ENCODE peak calls at places on chromosomes 7 and 10, in eight cellular contexts. Y is cardiac muscle cell, Z is A549, T is thoracic aorta, B is AG04450, F is pancreas, H is HepG2, K is iPS DF 6.9. S is an unnamed sample.

GRCh38 chr7:155836216-155837125 is 24.2 kb upstream of the SHH start:
- DNase-seq in Y (no peak), Z (no peak), T (no peak), B (no peak), F (no peak), H (no peak), K (no peak), S (peak)

GRCh38 chr10:6164271-6165095 is 38.2 kb upstream of the PFKFB3 start:
- DNase-seq in Y (peak), Z (no peak), T (no peak), B (no peak), F (no peak), H (no peak), K (no peak), S (no peak)

GRCh38 chr10:30103595-30104310 is 44.4 kb upstream of the JCAD start:
- DNase-seq in Y (no peak), Z (no peak), T (no peak), B (no peak), F (no peak), H (no peak), K (no peak), S (no peak)

GRCh38 chr7:149882264-149883048 is 8.7 kb downstream of the ATP6V0E2 start:
- DNase-seq in Y (no peak), Z (no peak), T (no peak), B (no peak), F (no peak), H (no peak), K (no peak), S (no peak)

GRCh38 chr10:1962025-1962424 is 224.7 kb upstream of the ADARB2 start:
- DNase-seq in Y (no peak), Z (no peak), T (no peak), B (no peak), F (no peak), H (no peak), K (peak), S (no peak)

GRCh38 chr10:46527241-46527811 is 29.1 kb downstream of the GPRIN2 start:
- DNase-seq in Y (no peak), Z (no peak), T (no peak), B (no peak), F (no peak), H (no peak), K (no peak), S (peak)

GRCh38 chr10:96017227-96017687 is 26.1 kb upstream of the CCNJ start:
- DNase-seq in Y (peak), Z (peak), T (no peak), B (peak), F (peak), H (peak), K (peak), S (no peak)

GRCh38 chr7:111292026-111292430 is 201.1 kb downstream of the LRRN3 start:
- DNase-seq in Y (no peak), Z (no peak), T (no peak), B (no peak), F (no peak), H (no peak), K (no peak), S (no peak)

GRCh38 chr10:31358688-31359330 is 39.8 kb downstream of the ZEB1 start:
- DNase-seq in Y (no peak), Z (no peak), T (no peak), B (peak), F (no peak), H (no peak), K (no peak), S (no peak)

GRCh38 chr7:137578541-137578940 is 235.0 kb upstream of the PTN start:
- DNase-seq in Y (no peak), Z (no peak), T (no peak), B (no peak), F (no peak), H (no peak), K (no peak), S (no peak)

GRCh38 chr7:94301024-94301588 is 93.6 kb upstream of the COL1A2 start:
- DNase-seq in Y (peak), Z (peak), T (peak), B (peak), F (peak), H (peak), K (peak), S (no peak)

GRCh38 chr10:13253726-13254125 is 19.6 kb upstream of the UCMA start:
- DNase-seq in Y (no peak), Z (no peak), T (no peak), B (no peak), F (no peak), H (no peak), K (no peak), S (no peak)

GRCh38 chr7:71237945-71238344 is 106.0 kb downstream of the GALNT17 start:
- DNase-seq in Y (peak), Z (no peak), T (no peak), B (no peak), F (no peak), H (no peak), K (no peak), S (no peak)

GRCh38 chr10:35517431-35518181 is 87.5 kb upstream of the GJD4 start:
- DNase-seq in Y (no peak), Z (no peak), T (no peak), B (no peak), F (no peak), H (no peak), K (no peak), S (no peak)

GRCh38 chr7:140141256-140141655 is 35.5 kb downstream of the KDM7A start:
- DNase-seq in Y (no peak), Z (no peak), T (no peak), B (no peak), F (no peak), H (no peak), K (no peak), S (no peak)

GRCh38 chr10:95236068-95236903 is 42.2 kb downstream of the ACSM6 start:
- DNase-seq in Y (no peak), Z (no peak), T (no peak), B (no peak), F (no peak), H (no peak), K (no peak), S (no peak)

GRCh38 chr7:139995034-139995915 is 67.5 kb downstream of the PARP12 start:
- DNase-seq in Y (peak), Z (no peak), T (no peak), B (peak), F (peak), H (no peak), K (no peak), S (peak)

GRCh38 chr7:22563115-22563514 is 63.1 kb upstream of the STEAP1B start:
- DNase-seq in Y (peak), Z (no peak), T (no peak), B (no peak), F (no peak), H (no peak), K (no peak), S (no peak)

GRCh38 chr10:29535012-29535777 is 99.6 kb downstream of the SVIL start:
- DNase-seq in Y (peak), Z (peak), T (no peak), B (peak), F (peak), H (peak), K (peak), S (no peak)

GRCh38 chr10:111650088-111650487 is 533.5 kb downstream of the GPAM start:
- DNase-seq in Y (no peak), Z (no peak), T (no peak), B (no peak), F (no peak), H (no peak), K (peak), S (no peak)

DNA sequence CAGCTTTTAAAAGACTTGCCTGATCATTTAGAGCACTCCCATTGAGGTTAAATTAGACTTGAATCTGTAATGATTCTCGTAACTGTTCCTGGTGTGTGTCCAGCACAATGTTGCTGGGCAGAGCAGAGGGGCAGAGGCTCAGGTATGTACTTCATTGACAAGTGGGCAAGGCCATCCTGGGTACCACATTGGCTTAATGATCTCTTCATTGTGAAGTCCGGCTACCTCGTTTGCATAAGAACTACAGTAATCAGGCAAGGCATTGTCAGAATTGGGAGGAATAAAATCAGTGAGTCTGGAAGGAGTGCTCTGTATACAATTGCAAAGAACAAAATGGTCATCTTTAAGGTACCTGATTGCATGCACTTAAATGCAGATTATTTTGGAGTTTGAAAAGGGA is 6.1 kb downstream of the RPS24 start:
- DNase-seq in Y (no peak), Z (no peak), T (no peak), B (no peak), F (no peak), H (no peak), K (no peak), S (no peak)
- H3K27ac ChIP-seq in Y (no peak), Z (no peak), T (no peak), B (no peak), F (no peak), H (no peak), K (no peak), S (no peak)

DNA sequence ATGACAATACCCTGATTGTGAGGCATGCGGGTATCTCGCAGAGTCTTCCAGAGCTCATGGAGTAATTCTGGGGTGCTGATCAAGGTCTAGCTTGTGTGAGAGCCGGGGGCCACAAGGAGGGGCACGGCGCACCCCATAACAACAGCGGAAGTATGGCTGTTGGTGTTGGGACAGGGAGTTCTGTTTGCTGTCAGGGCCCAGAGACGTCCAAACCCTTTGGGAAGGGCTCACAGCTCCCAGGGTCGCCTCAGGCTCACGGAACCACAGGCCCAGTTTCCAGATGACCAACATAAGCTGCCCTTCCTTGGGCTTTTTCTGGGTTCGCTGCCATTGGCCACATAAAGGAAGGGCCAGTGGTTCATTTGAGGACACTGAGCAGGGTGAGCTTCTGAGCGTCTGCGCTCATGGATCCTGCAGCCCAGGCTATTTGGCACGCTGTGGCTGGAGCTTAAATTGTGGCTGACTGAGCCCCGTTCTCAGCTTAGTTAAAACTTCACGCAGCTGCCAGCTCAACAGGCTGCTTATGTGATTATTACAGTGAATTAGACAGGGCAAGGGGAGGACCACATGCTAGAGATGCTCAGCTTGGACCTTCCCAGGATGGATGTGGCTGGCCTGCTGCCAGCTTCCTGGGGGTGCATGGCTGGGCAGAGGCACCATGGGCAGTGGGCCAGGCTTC is 92.3 kb downstream of the DNAJB6 start:
- DNase-seq in Y (no peak), Z (no peak), T (no peak), B (no peak), F (no peak), H (no peak), K (no peak), S (peak)
- H3K4me3 ChIP-seq in Y (no peak), Z (no peak), T (no peak), B (no peak), F (no peak), H (no peak), K (no peak), S (no peak)

GRCh38 chr10:69896601-69897000 is 94.9 kb downstream of the COL13A1 start:
- DNase-seq in Y (no peak), Z (no peak), T (no peak), B (no peak), F (no peak), H (no peak), K (no peak), S (peak)
- H3K27ac ChIP-seq in Y (no peak), Z (no peak), T (no peak), B (peak), F (no peak), H (no peak), K (no peak), S (no peak)

DNA sequence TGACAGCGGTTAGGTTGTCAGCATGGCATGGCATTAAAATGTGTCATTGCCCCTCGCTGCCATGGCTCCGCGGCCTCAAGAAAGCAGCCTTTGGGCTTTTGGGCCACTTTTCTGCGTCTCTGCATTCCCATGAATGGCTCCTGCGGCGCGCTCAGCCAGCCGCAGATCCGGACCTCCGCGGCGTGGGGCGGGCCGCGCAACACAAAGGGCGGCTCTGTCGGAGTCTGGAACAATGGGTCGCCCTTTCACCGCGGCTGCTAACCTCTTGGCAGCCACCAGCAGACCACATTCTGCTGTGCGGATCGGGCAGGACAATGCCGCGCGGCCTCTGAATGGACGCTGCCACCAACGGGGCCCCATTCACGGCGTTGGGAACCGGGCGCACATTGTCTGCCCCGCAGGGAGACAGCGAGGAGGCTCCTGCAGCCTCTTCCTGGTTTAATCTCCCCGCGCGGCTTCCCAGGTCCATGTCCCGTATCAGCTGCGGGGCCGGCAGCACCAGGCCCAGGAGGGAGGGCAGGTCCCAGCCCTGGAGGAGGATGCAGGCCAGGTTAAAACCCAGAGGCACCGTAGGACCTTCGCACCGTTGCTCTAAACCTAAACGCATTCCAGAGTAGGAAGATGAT is 71.7 kb downstream of the NKX6-2 start:
- DNase-seq in Y (no peak), Z (no peak), T (no peak), B (no peak), F (no peak), H (no peak), K (no peak), S (peak)
- H3K4me3 ChIP-seq in Y (no peak), Z (no peak), T (no peak), B (no peak), F (no peak), H (no peak), K (no peak), S (no peak)

GRCh38 chr7:3280445-3280844 is 20.6 kb upstream of the SDK1 start:
- DNase-seq in Y (no peak), Z (no peak), T (no peak), B (peak), F (no peak), H (no peak), K (no peak), S (no peak)

GRCh38 chr7:3279147-3279818 is 21.8 kb upstream of the SDK1 start:
- DNase-seq in Y (no peak), Z (no peak), T (no peak), B (no peak), F (no peak), H (no peak), K (no peak), S (no peak)

GRCh38 chr7:3283130-3283704 is 17.8 kb upstream of the SDK1 start:
- DNase-seq in Y (no peak), Z (no peak), T (no peak), B (no peak), F (no peak), H (no peak), K (no peak), S (no peak)

GRCh38 chr7:3285652-3286051 is 15.4 kb upstream of the SDK1 start:
- DNase-seq in Y (no peak), Z (no peak), T (no peak), B (no peak), F (no peak), H (no peak), K (no peak), S (no peak)

DNA sequence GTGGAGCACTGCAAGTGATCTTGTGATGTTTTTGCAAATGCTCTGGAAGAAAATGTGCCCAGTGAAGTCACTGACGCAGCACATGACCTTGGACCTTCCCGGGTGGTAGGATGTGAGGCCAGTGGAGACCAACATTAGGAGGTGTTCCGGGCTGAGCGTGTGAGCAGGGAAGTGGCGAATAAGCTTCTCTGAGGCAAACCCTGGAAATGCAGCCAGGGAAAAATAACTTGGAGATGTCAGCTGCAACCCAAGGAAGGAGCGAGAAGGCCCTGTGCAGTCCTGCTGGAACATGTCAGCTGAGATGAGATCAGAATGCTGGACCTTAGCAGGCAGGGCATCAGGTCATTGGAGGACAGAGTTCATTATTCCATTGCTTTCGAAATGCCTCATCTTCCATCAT is 18.6 kb upstream of the SDK1 start:
- DNase-seq in Y (no peak), Z (no peak), T (no peak), B (no peak), F (peak), H (no peak), K (no peak), S (no peak)
- H3K27ac ChIP-seq in Y (no peak), Z (no peak), T (peak), B (no peak), F (no peak), H (no peak), K (no peak), S (no peak)

GRCh38 chr10:62047240-62047897 is 145.9 kb downstream of the ARID5B start:
- DNase-seq in Y (no peak), Z (no peak), T (no peak), B (no peak), F (no peak), H (no peak), K (no peak), S (no peak)

GRCh38 chr10:62043493-62043938 is 142.0 kb downstream of the ARID5B start:
- DNase-seq in Y (no peak), Z (no peak), T (no peak), B (no peak), F (no peak), H (no peak), K (no peak), S (no peak)

GRCh38 chr10:62046522-62047239 is 145.2 kb downstream of the ARID5B start:
- DNase-seq in Y (no peak), Z (no peak), T (no peak), B (no peak), F (no peak), H (peak), K (no peak), S (no peak)

GRCh38 chr10:62045765-62046521 is 144.4 kb downstream of the ARID5B start:
- DNase-seq in Y (no peak), Z (no peak), T (no peak), B (peak), F (no peak), H (peak), K (no peak), S (no peak)

DNA sequence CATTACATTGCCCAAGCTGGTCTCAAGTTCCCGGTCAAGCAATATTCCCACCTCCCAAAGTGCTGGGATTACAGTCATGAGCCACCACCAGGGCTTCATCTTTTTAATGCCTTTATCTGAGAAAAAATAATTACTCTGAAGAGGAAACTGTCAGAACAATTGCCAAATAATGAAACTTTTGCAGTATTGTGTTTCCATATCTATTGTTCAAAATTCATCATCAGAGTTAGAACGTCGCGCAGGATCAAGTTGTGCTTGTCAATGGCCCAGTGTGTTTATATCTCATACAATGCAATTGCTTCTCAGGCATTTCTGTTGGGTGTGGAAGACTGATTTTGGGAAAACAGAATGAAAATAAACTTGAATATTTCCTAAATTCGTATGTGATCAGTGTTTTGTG is 143.1 kb downstream of the ARID5B start:
- DNase-seq in Y (no peak), Z (no peak), T (no peak), B (no peak), F (no peak), H (no peak), K (no peak), S (no peak)
- H3K4me3 ChIP-seq in Y (no peak), Z (no peak), T (no peak), B (no peak), F (no peak), H (no peak), K (no peak), S (no peak)

DNA sequence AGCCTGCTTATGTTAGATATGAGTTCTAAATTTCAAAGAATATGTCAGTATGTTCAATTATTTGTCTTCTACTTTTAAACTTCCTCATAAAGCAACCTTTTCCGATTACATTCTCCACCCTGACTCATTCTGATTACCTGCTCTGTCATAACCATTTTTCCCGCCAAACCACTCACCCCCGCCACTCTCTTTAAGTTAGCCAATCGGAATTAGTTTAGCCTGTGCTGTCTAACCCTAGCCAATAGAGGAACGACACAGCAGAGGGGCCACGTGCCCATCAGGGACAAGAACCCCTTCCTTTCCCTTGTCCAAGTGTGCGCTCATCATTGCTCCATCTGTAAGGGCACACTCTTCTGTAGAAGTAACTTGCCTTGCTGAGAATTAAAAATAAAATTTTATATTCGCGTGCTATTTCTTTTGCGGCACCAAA is 91.4 kb downstream of the CCDC71L start:
- DNase-seq in Y (no peak), Z (no peak), T (no peak), B (no peak), F (no peak), H (no peak), K (no peak), S (no peak)
- H3K27ac ChIP-seq in Y (no peak), Z (peak), T (no peak), B (no peak), F (no peak), H (no peak), K (no peak), S (no peak)

GRCh38 chr10:101066890-101067355 is 5.1 kb downstream of the KAZALD1 start:
- DNase-seq in Y (peak), Z (peak), T (no peak), B (no peak), F (no peak), H (no peak), K (no peak), S (no peak)

GRCh38 chr10:101064415-101065030 is 2.7 kb downstream of the KAZALD1 start:
- DNase-seq in Y (no peak), Z (no peak), T (no peak), B (no peak), F (no peak), H (no peak), K (no peak), S (no peak)

GRCh38 chr10:101063548-101064414 is 2.0 kb downstream of the KAZALD1 start:
- DNase-seq in Y (no peak), Z (no peak), T (no peak), B (no peak), F (no peak), H (no peak), K (no peak), S (no peak)

GRCh38 chr10:101066146-101066889 is 4.5 kb downstream of the KAZALD1 start:
- DNase-seq in Y (peak), Z (peak), T (no peak), B (no peak), F (peak), H (peak), K (no peak), S (peak)

GRCh38 chr10:101065479-101066145 is 3.8 kb downstream of the KAZALD1 start:
- DNase-seq in Y (no peak), Z (no peak), T (no peak), B (no peak), F (no peak), H (no peak), K (no peak), S (no peak)
- H3K4me3 ChIP-seq in Y (peak), Z (peak), T (peak), B (peak), F (no peak), H (peak), K (no peak), S (peak)